ENCODE peak calls at places on chromosomes 2 and 18, in eight cellular contexts. W, E, J, H, N, R, X and Z are unnamed samples.

GRCh38 chr2:134491796-134492441 is 226.9 kb downstream of the TMEM163 start:
- DNase-seq in W (no peak), E (no peak), J (peak), H (no peak), N (no peak), R (no peak), X (no peak), Z (no peak)

GRCh38 chr2:66698879-66699278 is 264.0 kb downstream of the MEIS1 start:
- DNase-seq in W (no peak), E (no peak), J (no peak), H (no peak), N (no peak), R (no peak), X (no peak), Z (no peak)

GRCh38 chr2:11133936-11134320 is 21.3 kb upstream of the SLC66A3 start:
- DNase-seq in W (no peak), E (no peak), J (no peak), H (no peak), N (no peak), R (no peak), X (no peak), Z (no peak)

GRCh38 chr2:233436191-233436581 is 81.9 kb downstream of the DGKD start:
- DNase-seq in W (no peak), E (peak), J (no peak), H (no peak), N (no peak), R (no peak), X (no peak), Z (no peak)

GRCh38 chr2:150850641-150851040 is 363.2 kb upstream of the RND3 start:
- DNase-seq in W (no peak), E (no peak), J (no peak), H (no peak), N (no peak), R (no peak), X (no peak), Z (no peak)

GRCh38 chr2:54483426-54483825 is 27.3 kb downstream of the SPTBN1 start:
- DNase-seq in W (no peak), E (no peak), J (peak), H (no peak), N (no peak), R (peak), X (peak), Z (peak)

GRCh38 chr2:109447251-109447661 is 166.5 kb downstream of the SEPTIN10 start:
- DNase-seq in W (peak), E (no peak), J (peak), H (no peak), N (no peak), R (peak), X (peak), Z (peak)

GRCh38 chr2:235763816-235764215 is 270.0 kb downstream of the AGAP1 start:
- DNase-seq in W (no peak), E (no peak), J (no peak), H (no peak), N (no peak), R (no peak), X (no peak), Z (no peak)

GRCh38 chr18:46294325-46294724 is 190.1 kb downstream of the HAUS1 start:
- DNase-seq in W (no peak), E (peak), J (no peak), H (no peak), N (no peak), R (no peak), X (no peak), Z (no peak)

GRCh38 chr18:3262234-3263171 is 570 bp downstream of the MYL12B start:
- DNase-seq in W (no peak), E (no peak), J (peak), H (no peak), N (peak), R (peak), X (no peak), Z (no peak)

GRCh38 chr2:148927010-148927409 is 52.0 kb downstream of the KIF5C start:
- DNase-seq in W (no peak), E (no peak), J (no peak), H (no peak), N (peak), R (no peak), X (no peak), Z (no peak)

GRCh38 chr2:44833123-44834069 is 108.1 kb upstream of the SIX3 start:
- DNase-seq in W (peak), E (no peak), J (no peak), H (no peak), N (no peak), R (peak), X (peak), Z (peak)

GRCh38 chr2:75667884-75668283 is 21.3 kb downstream of the MRPL19 start:
- DNase-seq in W (no peak), E (no peak), J (peak), H (no peak), N (no peak), R (no peak), X (no peak), Z (no peak)

GRCh38 chr2:72204156-72204781 is 56.6 kb upstream of the CYP26B1 start:
- DNase-seq in W (peak), E (no peak), J (peak), H (no peak), N (no peak), R (peak), X (no peak), Z (no peak)

GRCh38 chr2:11506611-11506969 is 27.3 kb upstream of the GREB1 start:
- DNase-seq in W (no peak), E (no peak), J (no peak), H (no peak), N (no peak), R (no peak), X (no peak), Z (no peak)

GRCh38 chr2:45839388-45840251 is 188.1 kb downstream of the PRKCE start:
- DNase-seq in W (no peak), E (no peak), J (peak), H (no peak), N (no peak), R (peak), X (no peak), Z (no peak)

GRCh38 chr2:144358979-144359541 is 160.9 kb downstream of the ZEB2 start:
- DNase-seq in W (peak), E (no peak), J (peak), H (no peak), N (no peak), R (peak), X (peak), Z (peak)

GRCh38 chr2:156398176-156398575 is 38.0 kb upstream of the GPD2 start:
- DNase-seq in W (no peak), E (no peak), J (no peak), H (no peak), N (no peak), R (no peak), X (no peak), Z (no peak)

GRCh38 chr2:240922234-240922981 is 16.3 kb downstream of the CROCC2 start:
- DNase-seq in W (no peak), E (no peak), J (no peak), H (no peak), N (no peak), R (no peak), X (no peak), Z (no peak)

DNA sequence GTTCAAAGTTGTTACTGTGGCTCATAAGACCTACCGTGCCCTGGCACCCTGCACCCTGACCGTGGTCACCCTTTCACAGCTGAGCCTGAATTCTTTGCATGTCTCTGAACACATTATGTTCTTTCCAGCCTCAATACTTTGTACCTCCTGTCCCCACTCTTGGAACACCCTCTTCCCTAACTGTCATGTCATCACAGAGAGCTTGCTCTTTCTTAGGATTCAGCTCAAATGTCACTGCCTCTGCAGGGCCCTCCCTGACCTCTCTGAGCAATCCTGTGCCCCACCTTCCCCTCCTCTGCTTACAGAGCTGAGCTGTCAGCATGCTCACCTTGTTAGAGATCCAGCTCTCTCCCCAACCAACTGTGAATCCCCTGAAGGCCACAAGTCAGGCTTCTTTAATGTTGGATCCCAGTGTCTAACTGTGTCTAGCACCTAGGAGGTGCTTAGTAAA is 15.0 kb downstream of the PRKAG3 start:
- DNase-seq in W (no peak), E (no peak), J (no peak), H (no peak), N (no peak), R (no peak), X (no peak), Z (no peak)
- TF ChIP-seq CTCF in W (no peak), E (no peak), J (no peak), H (no peak), N (no peak), R (no peak), X (no peak), Z (no peak)

DNA sequence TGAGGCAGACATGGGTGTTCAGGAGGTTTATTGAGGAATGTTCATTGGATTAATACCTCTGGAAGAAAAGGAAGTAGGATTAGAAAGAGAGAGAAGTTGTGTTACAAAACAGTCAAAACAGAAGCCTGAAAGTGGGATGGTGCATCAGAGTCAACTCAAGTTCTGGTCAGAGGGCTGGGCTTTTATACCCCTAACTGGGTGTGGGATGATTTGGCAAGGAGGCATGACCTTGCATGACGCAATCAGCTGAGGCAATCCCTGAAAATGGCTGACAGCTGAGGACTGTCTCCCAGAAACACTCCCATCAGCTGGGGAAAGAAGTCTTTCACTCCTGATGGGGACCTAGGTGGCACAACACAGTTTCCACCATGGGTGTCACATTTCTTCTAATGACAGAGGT is 818.2 kb downstream of the SATB2 start:
- DNase-seq in W (no peak), E (no peak), J (no peak), H (no peak), N (no peak), R (no peak), X (no peak), Z (peak)
- H3K4me3 ChIP-seq in W (no peak), E (no peak), J (no peak), H (no peak), N (no peak), R (no peak), X (no peak), Z (no peak)

GRCh38 chr18:49784427-49785185 is 28.7 kb downstream of the ACAA2 start:
- DNase-seq in W (no peak), E (no peak), J (peak), H (no peak), N (no peak), R (peak), X (peak), Z (no peak)
- TF ChIP-seq CTCF in W (peak), E (peak), J (peak), H (no peak), N (no peak), R (peak), X (peak), Z (peak)

GRCh38 chr2:219060821-219061791 is at the start of gene IHH:
- DNase-seq in W (no peak), E (peak), J (peak), H (no peak), N (peak), R (peak), X (no peak), Z (no peak)
- H3K4me3 ChIP-seq in W (no peak), E (peak), J (peak), H (peak), N (no peak), R (no peak), X (no peak), Z (no peak)

GRCh38 chr2:106167067-106167466 is 27.0 kb downstream of the UXS1 start:
- DNase-seq in W (no peak), E (no peak), J (no peak), H (no peak), N (no peak), R (no peak), X (no peak), Z (no peak)

GRCh38 chr2:106161938-106162814 is 31.9 kb downstream of the UXS1 start:
- DNase-seq in W (no peak), E (peak), J (peak), H (no peak), N (no peak), R (peak), X (no peak), Z (no peak)

GRCh38 chr2:106165556-106165955 is 28.5 kb downstream of the UXS1 start:
- DNase-seq in W (no peak), E (no peak), J (no peak), H (no peak), N (no peak), R (no peak), X (no peak), Z (no peak)

GRCh38 chr2:106163948-106164580 is 30.0 kb downstream of the UXS1 start:
- DNase-seq in W (peak), E (no peak), J (peak), H (no peak), N (no peak), R (peak), X (peak), Z (no peak)

DNA sequence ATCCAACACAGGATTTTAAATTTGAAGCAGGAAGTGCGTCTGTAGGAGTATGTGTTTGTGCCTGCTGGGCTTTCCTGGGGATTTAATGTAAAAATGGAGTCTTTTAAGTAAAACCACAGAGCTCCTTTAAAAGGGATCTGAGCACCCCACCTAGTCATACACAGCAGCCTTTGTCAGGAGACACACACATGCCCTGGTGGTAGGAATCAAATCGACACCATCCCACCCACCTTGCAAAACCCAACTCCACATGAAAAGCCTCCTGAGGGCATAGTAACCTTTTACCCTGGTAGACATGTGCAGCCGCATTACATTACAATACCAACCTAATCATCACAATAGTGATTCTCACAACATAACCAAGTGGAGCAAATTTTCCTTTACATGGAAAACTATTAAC is 29.0 kb downstream of the UXS1 start:
- DNase-seq in W (no peak), E (no peak), J (no peak), H (no peak), N (no peak), R (no peak), X (no peak), Z (no peak)
- TF ChIP-seq CTCF in W (peak), E (no peak), J (no peak), H (no peak), N (no peak), R (no peak), X (no peak), Z (no peak)

GRCh38 chr2:28893488-28893887 is 979 bp upstream of the WDR43 start:
- DNase-seq in W (no peak), E (no peak), J (no peak), H (no peak), N (no peak), R (no peak), X (no peak), Z (no peak)

GRCh38 chr2:28898048-28898447 is 3.6 kb downstream of the WDR43 start:
- DNase-seq in W (no peak), E (no peak), J (no peak), H (no peak), N (no peak), R (no peak), X (no peak), Z (no peak)

GRCh38 chr2:28894470-28895188 is at the start of gene WDR43:
- DNase-seq in W (peak), E (peak), J (peak), H (peak), N (peak), R (peak), X (peak), Z (peak)

GRCh38 chr2:28895189-28895893 is 874 bp downstream of the WDR43 start:
- DNase-seq in W (peak), E (peak), J (no peak), H (peak), N (peak), R (peak), X (peak), Z (peak)

GRCh38 chr2:28896906-28897305 is 2.4 kb downstream of the WDR43 start:
- DNase-seq in W (peak), E (no peak), J (no peak), H (no peak), N (no peak), R (peak), X (peak), Z (peak)
- H3K4me3 ChIP-seq in W (no peak), E (no peak), J (no peak), H (no peak), N (no peak), R (peak), X (peak), Z (peak)